ENCODE peak calls at places on chromosomes 6 and 20, in four cellular contexts. J is dorsolateral prefrontal cortex, I is hepatocyte, H is astrocyte of the spinal cord. W is an unnamed sample.

GRCh38 chr6:9192405-9192909 is 757.1 kb upstream of the SLC35B3 start:
- DNase-seq in J (no peak), I (no peak), H (no peak), W (no peak)

GRCh38 chr6:158208226-158208807 is 40.2 kb downstream of the GTF2H5 start:
- DNase-seq in J (no peak), I (no peak), H (no peak), W (no peak)

GRCh38 chr6:35737413-35738211 is 780 bp downstream of the ARMC12 start:
- DNase-seq in J (no peak), I (peak; percentile 86), H (peak; percentile 83), W (peak; percentile 87)

GRCh38 chr20:17044920-17045319 is 181.9 kb upstream of the PCSK2 start:
- DNase-seq in J (no peak), I (no peak), H (no peak), W (no peak)

GRCh38 chr20:24805456-24806233 is 143.4 kb upstream of the CST7 start:
- DNase-seq in J (no peak), I (no peak), H (no peak), W (no peak)

GRCh38 chr6:37303891-37304503 is 46.1 kb upstream of the TMEM217 start:
- DNase-seq in J (no peak), I (peak; percentile 50), H (peak; percentile 27), W (peak; percentile 54)

GRCh38 chr6:113829702-113830058 is 27.5 kb upstream of the MARCKS start:
- DNase-seq in J (no peak), I (peak; percentile 21), H (peak; percentile 81), W (peak; percentile 94)

GRCh38 chr20:13839421-13840092 is 54.7 kb downstream of the NDUFAF5 start:
- DNase-seq in J (no peak), I (no peak), H (peak; percentile 48), W (peak; percentile 96)

GRCh38 chr6:11033825-11034224 is 10.3 kb downstream of the ELOVL2 start:
- DNase-seq in J (no peak), I (no peak), H (peak; percentile 51), W (peak; percentile 79)

GRCh38 chr20:63091901-63092659 is 85.3 kb upstream of the BHLHE23 start:
- DNase-seq in J (peak; percentile 24), I (no peak), H (no peak), W (no peak)

GRCh38 chr20:9492067-9492466 is 22.3 kb upstream of the LAMP5 start:
- DNase-seq in J (no peak), I (no peak), H (no peak), W (no peak)

GRCh38 chr6:13229205-13230085 is 98.9 kb downstream of the TBC1D7 start:
- DNase-seq in J (no peak), I (peak; percentile 35), H (no peak), W (peak; percentile 12)

GRCh38 chr6:135428078-135428477 is 69.5 kb downstream of the AHI1 start:
- DNase-seq in J (no peak), I (no peak), H (no peak), W (no peak)

GRCh38 chr20:891121-892080 is 24.7 kb downstream of the ANGPT4 start:
- DNase-seq in J (peak; percentile 58), I (peak; percentile 24), H (no peak), W (no peak)
- H3K4me3 ChIP-seq in J (no peak overlapping the region), I (no peak overlapping the region), H (no peak overlapping the region), W (no peak overlapping the region)

GRCh38 chr6:137625808-137626207 is 131.6 kb upstream of the OLIG3 start:
- DNase-seq in J (no peak), I (no peak), H (no peak), W (no peak)
- TF ChIP-seq CTCF in J (no peak), I (no peak), H (no peak), W (no peak)

GRCh38 chr6:167162591-167162990 is 4.8 kb upstream of the GPR31 start:
- DNase-seq in J (no peak), I (no peak), H (no peak), W (no peak)

GRCh38 chr6:167157867-167158266 is at the start of gene GPR31:
- DNase-seq in J (no peak), I (no peak), H (no peak), W (no peak)

GRCh38 chr6:167161895-167162467 is 4.2 kb upstream of the GPR31 start:
- DNase-seq in J (no peak), I (no peak), H (no peak), W (no peak)

GRCh38 chr6:167165887-167166471 is 8.2 kb upstream of the GPR31 start:
- DNase-seq in J (no peak), I (no peak), H (no peak), W (no peak)

DNA sequence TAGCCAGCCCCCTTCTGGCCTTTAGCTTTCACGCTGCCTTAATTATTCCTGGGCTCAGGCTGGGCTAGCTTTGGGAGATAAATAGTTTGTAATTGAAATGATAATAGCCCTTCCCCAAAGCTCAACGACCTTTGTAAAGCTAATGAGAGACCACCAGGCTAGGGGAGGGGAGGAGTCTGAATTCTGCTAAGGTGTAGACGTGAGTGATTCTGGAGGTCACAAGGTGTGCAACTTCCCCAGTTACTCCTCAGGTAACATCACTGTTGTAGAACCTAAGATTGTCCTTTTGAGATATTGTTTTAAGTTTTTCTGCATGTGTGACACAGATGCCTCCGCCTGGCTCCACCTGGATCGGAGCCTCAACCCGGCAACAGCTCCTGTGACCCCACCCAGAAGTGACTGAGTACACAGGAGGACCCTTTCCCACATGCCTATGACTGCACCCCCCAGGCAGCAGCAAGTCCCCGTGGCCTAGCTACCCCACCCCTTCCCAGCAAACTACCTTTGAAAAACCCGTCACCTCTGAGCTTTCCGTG is 5.8 kb upstream of the GPR31 start:
- DNase-seq in J (no peak), I (no peak), H (no peak), W (no peak)
- H3K4me3 ChIP-seq in J (no peak overlapping the region), I (no peak overlapping the region), H (no peak overlapping the region), W (no peak overlapping the region)

GRCh38 chr20:45971425-45971674 is 653 bp downstream of the ZNF335 start:
- DNase-seq in J (no peak), I (no peak), H (no peak), W (no peak)

GRCh38 chr20:45968801-45969711 is 2.9 kb downstream of the ZNF335 start:
- DNase-seq in J (no peak), I (no peak), H (peak; percentile 79), W (peak; percentile 50)

GRCh38 chr20:45970646-45971424 is 1.2 kb downstream of the ZNF335 start:
- DNase-seq in J (no peak), I (peak; percentile 44), H (peak; percentile 29), W (peak; percentile 39)

GRCh38 chr20:45968081-45968671 is 3.8 kb downstream of the ZNF335 start:
- DNase-seq in J (no peak), I (no peak), H (no peak), W (no peak)

GRCh38 chr20:45969712-45970634 is 2.0 kb downstream of the ZNF335 start:
- DNase-seq in J (no peak), I (peak; percentile 70), H (peak; percentile 73), W (peak; percentile 70)
- TF ChIP-seq CTCF in J (peak; percentile 50), I (peak; percentile 44), H (peak; percentile 73), W (peak; percentile 74)

DNA sequence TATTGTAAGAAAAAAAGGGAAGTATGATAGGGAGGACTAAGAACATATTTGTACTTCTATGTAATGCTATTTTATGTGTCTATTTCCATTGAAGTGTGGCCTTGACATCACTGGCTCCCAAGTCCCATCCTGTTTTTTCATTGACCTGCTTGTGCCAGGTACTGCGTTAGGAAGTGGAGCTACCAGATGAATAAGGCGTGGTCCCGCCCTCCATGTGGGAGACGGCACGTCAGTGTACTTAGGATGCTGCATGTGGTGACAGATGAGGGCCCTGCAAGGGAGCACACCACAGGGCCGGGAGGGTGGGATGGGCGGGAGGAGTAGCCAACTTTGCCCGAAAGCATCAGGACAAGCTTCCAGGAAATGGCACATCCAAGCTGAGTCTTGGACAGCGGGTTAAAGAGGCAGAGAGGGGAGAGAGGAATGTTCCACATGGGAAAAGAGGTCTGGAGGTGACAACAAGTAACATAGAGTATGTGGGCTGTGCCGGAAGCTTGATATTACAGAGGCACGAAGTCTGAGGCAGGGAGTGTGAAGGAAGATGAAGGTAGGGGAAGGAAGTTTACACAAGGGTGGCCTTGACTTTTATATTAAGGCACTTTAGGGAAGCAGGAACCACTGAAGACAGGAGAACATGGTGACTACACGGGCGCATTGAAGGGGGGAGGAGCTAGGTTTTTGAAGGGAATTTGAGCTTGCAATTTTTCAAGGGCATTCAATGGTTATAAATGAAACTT is 140.6 kb downstream of the MTHFD1L start:
- DNase-seq in J (no peak), I (no peak), H (no peak), W (no peak)
- H3K4me3 ChIP-seq in J (no peak overlapping the region), I (no peak overlapping the region), H (no peak overlapping the region), W (no peak overlapping the region)

DNA sequence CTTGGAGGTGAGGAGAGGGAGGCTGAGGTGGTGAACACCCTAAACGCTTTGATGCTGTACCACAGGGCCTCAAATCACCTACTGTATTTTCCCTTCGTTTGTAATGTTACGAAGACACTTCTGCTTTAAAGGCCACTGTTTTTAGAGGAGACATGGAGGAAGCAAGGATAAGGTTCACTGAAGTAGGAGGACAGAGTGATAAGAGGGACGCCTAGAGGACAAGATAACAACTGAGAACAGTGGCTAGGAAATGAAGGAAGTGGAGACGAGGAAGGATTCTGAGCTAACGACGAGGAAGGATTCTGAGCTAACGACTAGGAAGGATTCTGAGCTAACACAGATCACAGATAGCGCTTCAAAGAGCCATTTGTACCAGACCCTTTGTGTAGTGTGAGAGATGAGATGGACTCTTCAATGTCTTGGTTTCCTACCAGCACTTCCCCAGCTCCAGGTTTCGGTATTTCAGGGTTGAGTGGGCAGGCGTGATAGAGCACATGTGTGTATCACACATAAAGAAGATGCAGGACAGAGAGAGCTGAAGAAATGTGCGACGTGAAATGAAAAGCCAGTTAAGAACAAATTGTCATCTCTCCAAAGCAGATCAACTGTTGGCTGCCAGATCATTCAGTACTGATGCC is 7.5 kb downstream of the SF3B5 start:
- DNase-seq in J (no peak), I (no peak), H (no peak), W (no peak)
- TF ChIP-seq CTCF in J (no peak), I (no peak), H (no peak), W (no peak)

GRCh38 chr20:19423097-19423891 is 210.9 kb downstream of the SLC24A3 start:
- DNase-seq in J (no peak), I (no peak), H (peak; percentile 32), W (no peak)
- H3K4me3 ChIP-seq in J (no peak overlapping the region), I (no peak overlapping the region), H (no peak overlapping the region), W (no peak overlapping the region)

W was measured in AG10803.